ENCODE peak calls at places on chromosome 14, in seven cellular contexts. One of them, this sample, is unnamed.

GRCh38 chr14:103246089-103246488 is 87.9 kb upstream of the EIF5 start:
- ATAC-seq in sciatic nerve: no peak
- ATAC-seq in T-helper 17 cell: no peak
- ATAC-seq in upper lobe of left lung: no peak
- ATAC-seq in aorta: no peak
- ATAC-seq in activated T-helper 17 cell treated with anti-CD3 and anti-CD28 coated beads, Interleukin-2, amount 50 U/mL, for 72 hours: no peak
- ATAC-seq in WTC11: no peak
- ATAC-seq in this sample: no peak

GRCh38 chr14:81579115-81579514 is 45.5 kb upstream of the SEL1L start:
- ATAC-seq in activated T-helper 17 cell treated with anti-CD3 and anti-CD28 coated beads, Interleukin-2, amount 50 U/mL, for 72 hours: no peak
- ATAC-seq in sciatic nerve: no peak
- ATAC-seq in T-helper 17 cell: no peak
- ATAC-seq in aorta: no peak
- ATAC-seq in upper lobe of left lung: no peak
- ATAC-seq in WTC11: no peak
- ATAC-seq in this sample: no peak

GRCh38 chr14:104792101-104792884 is 3.3 kb downstream of the AKT1 start:
- ATAC-seq in upper lobe of left lung: peak
- ATAC-seq in T-helper 17 cell: no peak
- ATAC-seq in WTC11: no peak
- ATAC-seq in sciatic nerve: no peak
- ATAC-seq in activated T-helper 17 cell treated with anti-CD3 and anti-CD28 coated beads, Interleukin-2, amount 50 U/mL, for 72 hours: no peak
- ATAC-seq in aorta: peak
- ATAC-seq in this sample: no peak

GRCh38 chr14:43896044-43896443 is 611.0 kb downstream of the FSCB start:
- ATAC-seq in aorta: no peak
- ATAC-seq in activated T-helper 17 cell treated with anti-CD3 and anti-CD28 coated beads, Interleukin-2, amount 50 U/mL, for 72 hours: no peak
- ATAC-seq in WTC11: peak
- ATAC-seq in T-helper 17 cell: no peak
- ATAC-seq in sciatic nerve: no peak
- ATAC-seq in upper lobe of left lung: no peak
- ATAC-seq in this sample: no peak

GRCh38 chr14:90664911-90665695 is 151.1 kb downstream of the TTC7B start:
- ATAC-seq in aorta: no peak
- ATAC-seq in activated T-helper 17 cell treated with anti-CD3 and anti-CD28 coated beads, Interleukin-2, amount 50 U/mL, for 72 hours: no peak
- ATAC-seq in WTC11: no peak
- ATAC-seq in upper lobe of left lung: no peak
- ATAC-seq in T-helper 17 cell: no peak
- ATAC-seq in sciatic nerve: no peak
- ATAC-seq in this sample: no peak

GRCh38 chr14:104196461-104197180 is 58.2 kb downstream of the KIF26A start:
- ATAC-seq in activated T-helper 17 cell treated with anti-CD3 and anti-CD28 coated beads, Interleukin-2, amount 50 U/mL, for 72 hours: no peak
- ATAC-seq in T-helper 17 cell: no peak
- ATAC-seq in aorta: no peak
- ATAC-seq in WTC11: no peak
- ATAC-seq in sciatic nerve: no peak
- ATAC-seq in upper lobe of left lung: no peak
- ATAC-seq in this sample: no peak

GRCh38 chr14:75888933-75889332 is 92.9 kb downstream of the TGFB3 start:
- ATAC-seq in upper lobe of left lung: no peak
- ATAC-seq in aorta: no peak
- ATAC-seq in sciatic nerve: no peak
- ATAC-seq in activated T-helper 17 cell treated with anti-CD3 and anti-CD28 coated beads, Interleukin-2, amount 50 U/mL, for 72 hours: no peak
- ATAC-seq in T-helper 17 cell: no peak
- ATAC-seq in WTC11: no peak
- ATAC-seq in this sample: no peak

GRCh38 chr14:72613196-72613974 is 280.5 kb downstream of the DPF3 start:
- ATAC-seq in T-helper 17 cell: no peak
- ATAC-seq in activated T-helper 17 cell treated with anti-CD3 and anti-CD28 coated beads, Interleukin-2, amount 50 U/mL, for 72 hours: no peak
- ATAC-seq in WTC11: no peak
- ATAC-seq in upper lobe of left lung: no peak
- ATAC-seq in aorta: no peak
- ATAC-seq in sciatic nerve: no peak
- ATAC-seq in this sample: no peak

GRCh38 chr14:73823339-73823885 is 28.2 kb upstream of the PTGR2 start:
- ATAC-seq in T-helper 17 cell: no peak
- ATAC-seq in upper lobe of left lung: no peak
- ATAC-seq in activated T-helper 17 cell treated with anti-CD3 and anti-CD28 coated beads, Interleukin-2, amount 50 U/mL, for 72 hours: no peak
- ATAC-seq in sciatic nerve: no peak
- ATAC-seq in WTC11: no peak
- ATAC-seq in aorta: no peak
- ATAC-seq in this sample: no peak

GRCh38 chr14:56136571-56137498 is 18.6 kb downstream of the PELI2 start:
- ATAC-seq in sciatic nerve: no peak
- ATAC-seq in activated T-helper 17 cell treated with anti-CD3 and anti-CD28 coated beads, Interleukin-2, amount 50 U/mL, for 72 hours: peak
- ATAC-seq in aorta: no peak
- ATAC-seq in upper lobe of left lung: no peak
- ATAC-seq in T-helper 17 cell: no peak
- ATAC-seq in WTC11: no peak
- ATAC-seq in this sample: no peak

GRCh38 chr14:105075364-105076295 is 10.4 kb upstream of the GPR132 start:
- ATAC-seq in sciatic nerve: peak
- ATAC-seq in WTC11: peak
- ATAC-seq in aorta: no peak
- ATAC-seq in activated T-helper 17 cell treated with anti-CD3 and anti-CD28 coated beads, Interleukin-2, amount 50 U/mL, for 72 hours: no peak
- ATAC-seq in T-helper 17 cell: peak
- ATAC-seq in upper lobe of left lung: peak
- ATAC-seq in this sample: peak

GRCh38 chr14:61184117-61184516 is 97.0 kb downstream of the TMEM30B start:
- ATAC-seq in WTC11: no peak
- ATAC-seq in aorta: no peak
- ATAC-seq in activated T-helper 17 cell treated with anti-CD3 and anti-CD28 coated beads, Interleukin-2, amount 50 U/mL, for 72 hours: peak
- ATAC-seq in sciatic nerve: peak
- ATAC-seq in upper lobe of left lung: no peak
- ATAC-seq in T-helper 17 cell: no peak
- ATAC-seq in this sample: no peak

GRCh38 chr14:68961361-68961760 is 17.7 kb downstream of the ACTN1 start:
- ATAC-seq in sciatic nerve: no peak
- ATAC-seq in WTC11: no peak
- ATAC-seq in T-helper 17 cell: no peak
- ATAC-seq in upper lobe of left lung: no peak
- ATAC-seq in activated T-helper 17 cell treated with anti-CD3 and anti-CD28 coated beads, Interleukin-2, amount 50 U/mL, for 72 hours: no peak
- ATAC-seq in aorta: no peak
- ATAC-seq in this sample: no peak

GRCh38 chr14:91453744-91454143 is 36.1 kb upstream of the CCDC88C start:
- ATAC-seq in sciatic nerve: no peak
- ATAC-seq in upper lobe of left lung: no peak
- ATAC-seq in T-helper 17 cell: no peak
- ATAC-seq in aorta: no peak
- ATAC-seq in WTC11: peak
- ATAC-seq in activated T-helper 17 cell treated with anti-CD3 and anti-CD28 coated beads, Interleukin-2, amount 50 U/mL, for 72 hours: no peak
- ATAC-seq in this sample: peak

GRCh38 chr14:104280085-104280901 is 141.9 kb downstream of the KIF26A start:
- ATAC-seq in T-helper 17 cell: no peak
- ATAC-seq in sciatic nerve: no peak
- ATAC-seq in activated T-helper 17 cell treated with anti-CD3 and anti-CD28 coated beads, Interleukin-2, amount 50 U/mL, for 72 hours: no peak
- ATAC-seq in upper lobe of left lung: no peak
- ATAC-seq in WTC11: no peak
- ATAC-seq in aorta: no peak
- ATAC-seq in this sample: no peak

GRCh38 chr14:62420853-62421252 is 624.4 kb downstream of the KCNH5 start:
- ATAC-seq in WTC11: no peak
- ATAC-seq in upper lobe of left lung: no peak
- ATAC-seq in sciatic nerve: no peak
- ATAC-seq in aorta: no peak
- ATAC-seq in T-helper 17 cell: no peak
- ATAC-seq in activated T-helper 17 cell treated with anti-CD3 and anti-CD28 coated beads, Interleukin-2, amount 50 U/mL, for 72 hours: no peak
- ATAC-seq in this sample: no peak

GRCh38 chr14:50312734-50313054 is 570 bp downstream of the DMAC2L start:
- ATAC-seq in WTC11: peak
- ATAC-seq in T-helper 17 cell: peak
- ATAC-seq in sciatic nerve: no peak
- ATAC-seq in upper lobe of left lung: peak
- ATAC-seq in aorta: no peak
- ATAC-seq in activated T-helper 17 cell treated with anti-CD3 and anti-CD28 coated beads, Interleukin-2, amount 50 U/mL, for 72 hours: peak
- ATAC-seq in this sample: peak

GRCh38 chr14:44099752-44100462 is 407.2 kb downstream of the FSCB start:
- ATAC-seq in aorta: no peak
- ATAC-seq in upper lobe of left lung: no peak
- ATAC-seq in T-helper 17 cell: no peak
- ATAC-seq in activated T-helper 17 cell treated with anti-CD3 and anti-CD28 coated beads, Interleukin-2, amount 50 U/mL, for 72 hours: no peak
- ATAC-seq in sciatic nerve: no peak
- ATAC-seq in WTC11: no peak
- ATAC-seq in this sample: no peak

GRCh38 chr14:105204206-105204930 is 23.3 kb upstream of the NUDT14 start:
- ATAC-seq in activated T-helper 17 cell treated with anti-CD3 and anti-CD28 coated beads, Interleukin-2, amount 50 U/mL, for 72 hours: peak
- ATAC-seq in aorta: peak
- ATAC-seq in WTC11: no peak
- ATAC-seq in T-helper 17 cell: peak
- ATAC-seq in sciatic nerve: peak
- ATAC-seq in upper lobe of left lung: peak
- ATAC-seq in this sample: peak

GRCh38 chr14:69240527-69241173 is 19.3 kb upstream of the GALNT16 start:
- ATAC-seq in activated T-helper 17 cell treated with anti-CD3 and anti-CD28 coated beads, Interleukin-2, amount 50 U/mL, for 72 hours: no peak
- ATAC-seq in upper lobe of left lung: no peak
- ATAC-seq in aorta: no peak
- ATAC-seq in T-helper 17 cell: no peak
- ATAC-seq in WTC11: no peak
- ATAC-seq in sciatic nerve: no peak
- ATAC-seq in this sample: no peak

GRCh38 chr14:64082837-64083236 is 211.3 kb downstream of the ESR2 start:
- ATAC-seq in activated T-helper 17 cell treated with anti-CD3 and anti-CD28 coated beads, Interleukin-2, amount 50 U/mL, for 72 hours: no peak
- ATAC-seq in T-helper 17 cell: no peak
- ATAC-seq in sciatic nerve: peak
- ATAC-seq in aorta: peak
- ATAC-seq in upper lobe of left lung: peak
- ATAC-seq in WTC11: no peak
- ATAC-seq in this sample: no peak

GRCh38 chr14:97788846-97789528 is 991.8 kb downstream of the VRK1 start:
- ATAC-seq in T-helper 17 cell: no peak
- ATAC-seq in activated T-helper 17 cell treated with anti-CD3 and anti-CD28 coated beads, Interleukin-2, amount 50 U/mL, for 72 hours: peak
- ATAC-seq in upper lobe of left lung: no peak
- ATAC-seq in sciatic nerve: no peak
- ATAC-seq in aorta: no peak
- ATAC-seq in WTC11: no peak
- ATAC-seq in this sample: no peak

GRCh38 chr14:68407275-68407674 is 385.6 kb downstream of the ZFP36L1 start:
- ATAC-seq in upper lobe of left lung: no peak
- ATAC-seq in sciatic nerve: no peak
- ATAC-seq in T-helper 17 cell: no peak
- ATAC-seq in activated T-helper 17 cell treated with anti-CD3 and anti-CD28 coated beads, Interleukin-2, amount 50 U/mL, for 72 hours: no peak
- ATAC-seq in aorta: no peak
- ATAC-seq in WTC11: no peak
- ATAC-seq in this sample: no peak

GRCh38 chr14:90587918-90588317 is 191.1 kb downstream of the CALM1 start:
- ATAC-seq in sciatic nerve: no peak
- ATAC-seq in WTC11: no peak
- ATAC-seq in upper lobe of left lung: peak
- ATAC-seq in T-helper 17 cell: no peak
- ATAC-seq in activated T-helper 17 cell treated with anti-CD3 and anti-CD28 coated beads, Interleukin-2, amount 50 U/mL, for 72 hours: no peak
- ATAC-seq in aorta: no peak
- ATAC-seq in this sample: no peak

GRCh38 chr14:94536836-94537235 is 24.4 kb upstream of the SERPINA4 start:
- ATAC-seq in T-helper 17 cell: no peak
- ATAC-seq in sciatic nerve: no peak
- ATAC-seq in upper lobe of left lung: no peak
- ATAC-seq in activated T-helper 17 cell treated with anti-CD3 and anti-CD28 coated beads, Interleukin-2, amount 50 U/mL, for 72 hours: no peak
- ATAC-seq in aorta: no peak
- ATAC-seq in WTC11: peak
- ATAC-seq in this sample: peak

GRCh38 chr14:68939424-68939892 is 39.6 kb downstream of the ACTN1 start:
- ATAC-seq in WTC11: no peak
- ATAC-seq in activated T-helper 17 cell treated with anti-CD3 and anti-CD28 coated beads, Interleukin-2, amount 50 U/mL, for 72 hours: no peak
- ATAC-seq in sciatic nerve: no peak
- ATAC-seq in aorta: no peak
- ATAC-seq in T-helper 17 cell: no peak
- ATAC-seq in upper lobe of left lung: no peak
- ATAC-seq in this sample: no peak

This sample was measured in esophagus mucosa.